ENCODE peak calls at places on chromosomes 13 and 19, in eight cellular contexts. N, Z, W, A, K, S, F and I are unnamed samples. For H3K27me3 and H3K9me3, the result is how much of the 10 kb centered on the place peaks cover.

GRCh38 chr19:42601811-42602443 is 7.2 kb upstream of the CEACAM8 start:
- DNase-seq in N (no peak), Z (no peak), W (peak), A (no peak), K (peak), S (no peak), F (peak), I (no peak)

GRCh38 chr13:36069881-36070366 is 61.3 kb downstream of the DCLK1 start:
- DNase-seq in N (no peak), Z (no peak), W (no peak), A (no peak), K (no peak), S (no peak), F (no peak), I (no peak)

GRCh38 chr13:86960876-86961275 is 710.3 kb upstream of the SLITRK5 start:
- DNase-seq in N (no peak), Z (no peak), W (no peak), A (no peak), K (peak), S (no peak), F (no peak), I (no peak)

GRCh38 chr19:5567360-5567970 is at the start of gene TINCR:
- DNase-seq in N (no peak), Z (no peak), W (peak), A (no peak), K (no peak), S (no peak), F (no peak), I (no peak)

GRCh38 chr13:102680842-102681725 is 13.8 kb downstream of the METTL21C start:
- DNase-seq in N (no peak), Z (no peak), W (no peak), A (no peak), K (no peak), S (no peak), F (no peak), I (no peak)

GRCh38 chr19:518292-519231 is 11.3 kb downstream of the TPGS1 start:
- DNase-seq in N (peak), Z (no peak), W (peak), A (peak), K (no peak), S (no peak), F (no peak), I (no peak)

GRCh38 chr13:91045351-91046034 is 302.0 kb upstream of the MIR17HG start:
- DNase-seq in N (no peak), Z (no peak), W (peak), A (no peak), K (no peak), S (no peak), F (no peak), I (no peak)

GRCh38 chr13:31790992-31791391 is 51.7 kb downstream of the RXFP2 start:
- DNase-seq in N (no peak), Z (no peak), W (no peak), A (no peak), K (no peak), S (no peak), F (no peak), I (no peak)

GRCh38 chr13:84994582-84994981 is 804.6 kb downstream of the SLITRK6 start:
- DNase-seq in N (no peak), Z (no peak), W (peak), A (no peak), K (no peak), S (no peak), F (no peak), I (no peak)

GRCh38 chr19:35207391-35207871 is 21.1 kb downstream of the FAM187B start:
- DNase-seq in N (peak), Z (peak), W (no peak), A (peak), K (peak), S (no peak), F (no peak), I (peak)

GRCh38 chr13:44685641-44686040 is 109.5 kb upstream of the TSC22D1 start:
- DNase-seq in N (no peak), Z (no peak), W (no peak), A (no peak), K (peak), S (no peak), F (no peak), I (no peak)

GRCh38 chr19:34321735-34322134 is 43.3 kb upstream of the GPI start:
- DNase-seq in N (no peak), Z (no peak), W (no peak), A (no peak), K (no peak), S (no peak), F (no peak), I (no peak)

GRCh38 chr19:3094638-3095374 is 644 bp downstream of the GNA11 start:
- DNase-seq in N (no peak), Z (no peak), W (peak), A (no peak), K (peak), S (peak), F (no peak), I (no peak)

GRCh38 chr19:33998302-33998701 is 174.0 kb upstream of the LSM14A start:
- DNase-seq in N (no peak), Z (no peak), W (no peak), A (no peak), K (no peak), S (peak), F (no peak), I (no peak)

GRCh38 chr13:97268772-97269171 is 46.6 kb downstream of the MBNL2 start:
- DNase-seq in N (no peak), Z (no peak), W (no peak), A (no peak), K (no peak), S (no peak), F (no peak), I (no peak)

GRCh38 chr13:87084192-87084591 is 587.0 kb upstream of the SLITRK5 start:
- DNase-seq in N (no peak), Z (no peak), W (no peak), A (no peak), K (no peak), S (no peak), F (no peak), I (no peak)

GRCh38 chr13:36362251-36362650 is 16.1 kb upstream of the SPART start:
- DNase-seq in N (no peak), Z (no peak), W (no peak), A (no peak), K (peak), S (no peak), F (no peak), I (no peak)

GRCh38 chr13:47039106-47039505 is 142.3 kb upstream of the HTR2A start:
- DNase-seq in N (no peak), Z (no peak), W (no peak), A (no peak), K (peak), S (no peak), F (no peak), I (no peak)

GRCh38 chr19:17394891-17395415 is 957 bp upstream of the CCDC194 start:
- DNase-seq in N (no peak), Z (peak), W (no peak), A (peak), K (peak), S (no peak), F (peak), I (no peak)

GRCh38 chr13:59394526-59394925 is 769.2 kb downstream of the DIAPH3 start:
- DNase-seq in N (no peak), Z (no peak), W (no peak), A (no peak), K (no peak), S (no peak), F (no peak), I (no peak)

GRCh38 chr13:59391696-59392095 is 772.0 kb downstream of the DIAPH3 start:
- DNase-seq in N (peak), Z (peak), W (peak), A (peak), K (peak), S (peak), F (peak), I (no peak)

GRCh38 chr13:59398127-59398526 is 765.6 kb downstream of the DIAPH3 start:
- DNase-seq in N (no peak), Z (no peak), W (no peak), A (no peak), K (no peak), S (no peak), F (peak), I (no peak)

GRCh38 chr13:59392328-59392727 is 771.4 kb downstream of the DIAPH3 start:
- DNase-seq in N (no peak), Z (no peak), W (no peak), A (no peak), K (no peak), S (no peak), F (no peak), I (no peak)
- H3K27me3 ChIP-seq in N (under half), Z (under half), W (under half), A (under half), K (under half), S (under half), F (under half), I (under half)

DNA sequence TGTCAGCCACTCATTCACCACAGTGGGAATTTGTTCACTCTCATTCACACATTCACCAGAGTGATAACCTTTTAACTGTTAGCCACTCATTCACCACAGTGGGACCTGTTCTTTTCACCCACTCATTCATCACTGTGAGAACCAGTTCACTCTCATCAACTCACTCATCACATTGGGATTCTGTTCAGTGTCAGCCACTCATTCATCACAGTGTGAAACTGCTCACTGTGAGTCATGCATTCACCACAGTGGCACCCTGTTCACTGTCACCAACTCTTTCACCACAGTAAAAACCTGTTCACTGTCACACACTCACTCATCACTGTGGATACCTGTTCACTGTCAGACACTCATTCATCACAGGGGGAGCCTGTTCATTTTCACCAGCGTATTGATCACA is 43.5 kb upstream of the ZNF85 start:
- DNase-seq in N (no peak), Z (no peak), W (no peak), A (no peak), K (no peak), S (no peak), F (no peak), I (no peak)
- H3K9me3 ChIP-seq in N (under half), Z (under half), W (under half), A (under half), K (half or more), S (under half), F (under half), I (under half)

DNA sequence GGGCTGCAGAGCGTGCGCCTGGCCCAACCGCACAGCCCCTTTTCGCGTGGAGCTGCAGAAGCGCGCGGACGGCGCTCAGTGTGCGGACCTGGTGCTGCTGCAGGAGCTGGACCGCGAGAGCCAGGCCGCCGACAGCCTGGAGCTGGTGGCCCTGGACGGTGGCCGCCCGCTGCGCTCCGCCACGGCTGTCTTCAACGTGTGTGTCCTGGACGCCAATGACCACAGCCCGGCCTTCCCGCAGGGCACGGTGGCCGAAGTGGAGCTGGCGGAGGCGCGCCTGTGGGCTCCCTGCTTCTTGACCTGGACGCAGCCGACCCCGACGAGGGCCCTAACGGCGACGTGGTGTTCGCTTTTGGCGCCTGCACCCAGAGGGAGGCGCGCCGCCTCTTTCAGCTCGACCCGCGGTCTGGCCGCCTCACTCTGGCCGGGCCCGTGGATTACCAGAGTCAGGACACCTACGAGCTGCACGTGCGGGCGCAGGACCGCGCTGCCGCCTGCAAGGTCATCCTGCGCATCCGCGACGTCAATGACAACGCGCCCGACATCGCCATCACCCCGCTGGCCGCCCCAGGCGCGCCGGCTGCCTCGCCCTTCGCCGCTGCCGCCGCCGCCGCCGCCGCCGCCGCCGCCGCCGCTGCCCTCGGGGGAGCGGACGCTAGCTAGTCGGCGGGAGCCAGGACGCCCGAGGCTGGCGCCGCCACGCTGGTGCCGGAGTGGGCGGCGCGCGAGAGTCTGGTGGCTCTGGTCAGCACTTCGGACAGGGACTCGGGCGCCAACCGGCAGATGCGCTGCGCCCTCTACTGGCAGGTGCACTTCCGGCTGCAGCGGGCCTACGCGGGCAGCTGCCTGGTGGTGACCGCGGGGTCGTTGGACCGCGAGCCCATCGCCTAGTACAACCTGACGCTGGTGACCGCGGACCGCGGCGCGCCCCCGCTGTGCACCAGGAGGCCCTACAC is 172.2 kb downstream of the OLFM4 start:
- DNase-seq in N (no peak), Z (peak), W (peak), A (no peak), K (no peak), S (peak), F (peak), I (no peak)
- H3K27me3 ChIP-seq in N (under half), Z (under half), W (under half), A (under half), K (under half), S (under half), F (half or more), I (under half)

GRCh38 chr19:23055501-23055900 is 52.5 kb upstream of the ZNF728 start:
- DNase-seq in N (no peak), Z (no peak), W (no peak), A (no peak), K (no peak), S (no peak), F (no peak), I (no peak)

GRCh38 chr19:23056516-23056915 is 53.5 kb upstream of the ZNF728 start:
- DNase-seq in N (no peak), Z (no peak), W (no peak), A (no peak), K (no peak), S (no peak), F (no peak), I (no peak)

GRCh38 chr19:23052349-23052748 is 49.4 kb upstream of the ZNF728 start:
- DNase-seq in N (no peak), Z (no peak), W (no peak), A (no peak), K (no peak), S (no peak), F (no peak), I (no peak)

GRCh38 chr19:23055946-23056345 is 53.0 kb upstream of the ZNF728 start:
- DNase-seq in N (no peak), Z (no peak), W (no peak), A (no peak), K (no peak), S (no peak), F (no peak), I (no peak)

GRCh38 chr19:23054456-23054855 is 51.5 kb upstream of the ZNF728 start:
- DNase-seq in N (no peak), Z (no peak), W (no peak), A (no peak), K (no peak), S (no peak), F (no peak), I (no peak)
- H3K9me3 ChIP-seq in N (under half), Z (under half), W (under half), A (under half), K (under half), S (under half), F (under half), I (under half)